ENCODE peak calls at places on chromosomes 4 and X, in six cellular contexts. One of them, this sample, is unnamed.

GRCh38 chr4:120506536-120506935 is 416.0 kb downstream of the PRDM5 start:
- DNase-seq in lower leg skin: no peak
- DNase-seq in esophagus muscularis mucosa: no peak
- DNase-seq in nephron progenitor cell: no peak
- DNase-seq in osteocyte: no peak
- DNase-seq in epithelial cell of esophagus: no peak
- DNase-seq in this sample: no peak

GRCh38 chrX:38409289-38409688 is 56.9 kb downstream of the OTC start:
- DNase-seq in lower leg skin: no peak
- DNase-seq in esophagus muscularis mucosa: no peak
- DNase-seq in nephron progenitor cell: no peak
- DNase-seq in osteocyte: no peak
- DNase-seq in epithelial cell of esophagus: peak
- DNase-seq in this sample: no peak

GRCh38 chr4:85783483-85783882 is 308.5 kb downstream of the ARHGAP24 start:
- DNase-seq in lower leg skin: no peak
- DNase-seq in esophagus muscularis mucosa: no peak
- DNase-seq in nephron progenitor cell: no peak
- DNase-seq in osteocyte: no peak
- DNase-seq in epithelial cell of esophagus: peak
- DNase-seq in this sample: no peak

GRCh38 chr4:40525811-40526598 is 103.7 kb downstream of the RBM47 start:
- DNase-seq in lower leg skin: peak
- DNase-seq in esophagus muscularis mucosa: no peak
- DNase-seq in nephron progenitor cell: no peak
- DNase-seq in osteocyte: no peak
- DNase-seq in epithelial cell of esophagus: peak
- DNase-seq in this sample: no peak

GRCh38 chrX:68079961-68080360 is 353.3 kb downstream of the OPHN1 start:
- DNase-seq in lower leg skin: no peak
- DNase-seq in esophagus muscularis mucosa: no peak
- DNase-seq in nephron progenitor cell: no peak
- DNase-seq in osteocyte: no peak
- DNase-seq in epithelial cell of esophagus: no peak
- DNase-seq in this sample: no peak

GRCh38 chr4:145061325-145061920 is 36.6 kb downstream of the ANAPC10 start:
- DNase-seq in lower leg skin: no peak
- DNase-seq in esophagus muscularis mucosa: no peak
- DNase-seq in nephron progenitor cell: no peak
- DNase-seq in osteocyte: no peak
- DNase-seq in epithelial cell of esophagus: peak
- DNase-seq in this sample: no peak

GRCh38 chr4:85734446-85734845 is 259.5 kb downstream of the ARHGAP24 start:
- DNase-seq in lower leg skin: no peak
- DNase-seq in esophagus muscularis mucosa: no peak
- DNase-seq in nephron progenitor cell: no peak
- DNase-seq in osteocyte: no peak
- DNase-seq in epithelial cell of esophagus: peak
- DNase-seq in this sample: no peak

GRCh38 chr4:62970846-62971245 is 1438.4 kb downstream of the TECRL start:
- DNase-seq in lower leg skin: no peak
- DNase-seq in esophagus muscularis mucosa: no peak
- DNase-seq in nephron progenitor cell: no peak
- DNase-seq in osteocyte: no peak
- DNase-seq in epithelial cell of esophagus: peak
- DNase-seq in this sample: no peak

GRCh38 chrX:154020500-154021115 is 906 bp upstream of the IRAK1 start:
- DNase-seq in lower leg skin: no peak
- DNase-seq in esophagus muscularis mucosa: no peak
- DNase-seq in nephron progenitor cell: no peak
- DNase-seq in osteocyte: no peak
- DNase-seq in epithelial cell of esophagus: no peak
- DNase-seq in this sample: no peak

GRCh38 chr4:25172964-25173917 is 13.0 kb upstream of the SEPSECS start:
- DNase-seq in lower leg skin: peak
- DNase-seq in esophagus muscularis mucosa: no peak
- DNase-seq in nephron progenitor cell: no peak
- DNase-seq in osteocyte: no peak
- DNase-seq in epithelial cell of esophagus: peak
- DNase-seq in this sample: no peak

GRCh38 chrX:49172280-49172780 is 632 bp downstream of the PLP2 start:
- DNase-seq in lower leg skin: peak
- DNase-seq in esophagus muscularis mucosa: no peak
- DNase-seq in nephron progenitor cell: no peak
- DNase-seq in osteocyte: no peak
- DNase-seq in epithelial cell of esophagus: peak
- DNase-seq in this sample: no peak

GRCh38 chrX:137563681-137564651 is 2.0 kb upstream of the ZIC3 start:
- DNase-seq in lower leg skin: no peak
- DNase-seq in esophagus muscularis mucosa: no peak
- DNase-seq in nephron progenitor cell: no peak
- DNase-seq in osteocyte: no peak
- DNase-seq in epithelial cell of esophagus: no peak
- DNase-seq in this sample: no peak

GRCh38 chrX:121579016-121579760 is 531.8 kb downstream of the GLUD2 start:
- DNase-seq in lower leg skin: no peak
- DNase-seq in esophagus muscularis mucosa: no peak
- DNase-seq in nephron progenitor cell: peak
- DNase-seq in osteocyte: no peak
- DNase-seq in epithelial cell of esophagus: peak
- DNase-seq in this sample: no peak

GRCh38 chrX:369563-370101 is 17.1 kb downstream of the PPP2R3B start:
- DNase-seq in lower leg skin: no peak
- DNase-seq in esophagus muscularis mucosa: no peak
- DNase-seq in nephron progenitor cell: no peak
- DNase-seq in osteocyte: no peak
- DNase-seq in epithelial cell of esophagus: no peak
- DNase-seq in this sample: no peak

GRCh38 chrX:40247848-40248622 is 150.3 kb upstream of the BCOR start:
- DNase-seq in lower leg skin: no peak
- DNase-seq in esophagus muscularis mucosa: no peak
- DNase-seq in nephron progenitor cell: no peak
- DNase-seq in osteocyte: no peak
- DNase-seq in epithelial cell of esophagus: no peak
- DNase-seq in this sample: no peak

GRCh38 chrX:136759968-136760367 is 20.8 kb downstream of the ARHGEF6 start:
- DNase-seq in lower leg skin: no peak
- DNase-seq in esophagus muscularis mucosa: no peak
- DNase-seq in nephron progenitor cell: no peak
- DNase-seq in osteocyte: no peak
- DNase-seq in epithelial cell of esophagus: no peak
- DNase-seq in this sample: no peak

GRCh38 chr4:64388252-64388651 is 21.0 kb downstream of the TECRL start:
- DNase-seq in lower leg skin: no peak
- DNase-seq in esophagus muscularis mucosa: no peak
- DNase-seq in nephron progenitor cell: no peak
- DNase-seq in osteocyte: no peak
- DNase-seq in epithelial cell of esophagus: no peak
- DNase-seq in this sample: no peak

GRCh38 chr4:181364504-181364903 is 878.7 kb upstream of the TENM3 start:
- DNase-seq in lower leg skin: no peak
- DNase-seq in esophagus muscularis mucosa: no peak
- DNase-seq in nephron progenitor cell: no peak
- DNase-seq in osteocyte: no peak
- DNase-seq in epithelial cell of esophagus: no peak
- DNase-seq in this sample: no peak

GRCh38 chr4:124903995-124904722 is 191.6 kb upstream of the ANKRD50 start:
- DNase-seq in lower leg skin: peak
- DNase-seq in esophagus muscularis mucosa: no peak
- DNase-seq in nephron progenitor cell: peak
- DNase-seq in osteocyte: no peak
- DNase-seq in epithelial cell of esophagus: peak
- DNase-seq in this sample: no peak

GRCh38 chrX:9874483-9874882 is 88.3 kb downstream of the SHROOM2 start:
- DNase-seq in lower leg skin: no peak
- DNase-seq in esophagus muscularis mucosa: no peak
- DNase-seq in nephron progenitor cell: no peak
- DNase-seq in osteocyte: no peak
- DNase-seq in epithelial cell of esophagus: peak
- DNase-seq in this sample: no peak

GRCh38 chrX:103520391-103520790 is 1.1 kb upstream of the RAB40A start:
- DNase-seq in lower leg skin: no peak
- DNase-seq in esophagus muscularis mucosa: no peak
- DNase-seq in nephron progenitor cell: no peak
- DNase-seq in osteocyte: no peak
- DNase-seq in epithelial cell of esophagus: no peak
- DNase-seq in this sample: no peak

GRCh38 chrX:23228950-23229448 is 105.7 kb upstream of the PTCHD1 start:
- DNase-seq in lower leg skin: no peak
- DNase-seq in esophagus muscularis mucosa: no peak
- DNase-seq in nephron progenitor cell: no peak
- DNase-seq in osteocyte: no peak
- DNase-seq in epithelial cell of esophagus: peak
- DNase-seq in this sample: no peak

GRCh38 chr4:153521995-153522799 is 56.0 kb downstream of the TMEM131L start:
- DNase-seq in lower leg skin: no peak
- DNase-seq in esophagus muscularis mucosa: no peak
- DNase-seq in nephron progenitor cell: no peak
- DNase-seq in osteocyte: no peak
- DNase-seq in epithelial cell of esophagus: no peak
- DNase-seq in this sample: no peak

GRCh38 chrX:49268702-49269009 is 937 bp upstream of the PPP1R3F start:
- DNase-seq in lower leg skin: no peak
- DNase-seq in esophagus muscularis mucosa: no peak
- DNase-seq in nephron progenitor cell: no peak
- DNase-seq in osteocyte: no peak
- DNase-seq in epithelial cell of esophagus: no peak
- DNase-seq in this sample: no peak

GRCh38 chr4:138540056-138540800 is 298.1 kb upstream of the SLC7A11 start:
- DNase-seq in lower leg skin: no peak
- DNase-seq in esophagus muscularis mucosa: no peak
- DNase-seq in nephron progenitor cell: no peak
- DNase-seq in osteocyte: no peak
- DNase-seq in epithelial cell of esophagus: peak
- DNase-seq in this sample: no peak

GRCh38 chrX:41275661-41276609 is 58.0 kb upstream of the DDX3X start:
- DNase-seq in lower leg skin: peak
- DNase-seq in esophagus muscularis mucosa: peak
- DNase-seq in nephron progenitor cell: peak
- DNase-seq in osteocyte: peak
- DNase-seq in epithelial cell of esophagus: peak
- DNase-seq in this sample: no peak

GRCh38 chrX:149512225-149512885 is 7.2 kb upstream of the IDS start:
- DNase-seq in lower leg skin: peak
- DNase-seq in esophagus muscularis mucosa: no peak
- DNase-seq in nephron progenitor cell: peak
- DNase-seq in osteocyte: no peak
- DNase-seq in epithelial cell of esophagus: peak
- DNase-seq in this sample: no peak

GRCh38 chrX:149513713-149514427 is 8.8 kb upstream of the IDS start:
- DNase-seq in lower leg skin: no peak
- DNase-seq in esophagus muscularis mucosa: no peak
- DNase-seq in nephron progenitor cell: no peak
- DNase-seq in osteocyte: no peak
- DNase-seq in epithelial cell of esophagus: no peak
- DNase-seq in this sample: no peak

GRCh38 chrX:149511081-149511480 is 6.0 kb upstream of the IDS start:
- DNase-seq in lower leg skin: no peak
- DNase-seq in esophagus muscularis mucosa: no peak
- DNase-seq in nephron progenitor cell: no peak
- DNase-seq in osteocyte: no peak
- DNase-seq in epithelial cell of esophagus: peak
- DNase-seq in this sample: no peak

GRCh38 chrX:149508467-149508866 is 3.4 kb upstream of the IDS start:
- DNase-seq in lower leg skin: no peak
- DNase-seq in esophagus muscularis mucosa: no peak
- DNase-seq in nephron progenitor cell: no peak
- DNase-seq in osteocyte: no peak
- DNase-seq in epithelial cell of esophagus: no peak
- DNase-seq in this sample: no peak

GRCh38 chrX:149510386-149510785 is 5.3 kb upstream of the IDS start:
- DNase-seq in lower leg skin: no peak
- DNase-seq in esophagus muscularis mucosa: no peak
- DNase-seq in nephron progenitor cell: no peak
- DNase-seq in osteocyte: no peak
- DNase-seq in epithelial cell of esophagus: no peak
- DNase-seq in this sample: no peak
- TF ChIP-seq CTCF in lower leg skin: no peak
- TF ChIP-seq CTCF in esophagus muscularis mucosa: no peak
- TF ChIP-seq CTCF in nephron progenitor cell: peak
- TF ChIP-seq CTCF in osteocyte: no peak
- TF ChIP-seq CTCF in epithelial cell of esophagus: peak
- TF ChIP-seq CTCF in this sample: no peak

GRCh38 chr4:165505991-165506779 is 127.4 kb downstream of the CPE start:
- DNase-seq in lower leg skin: no peak
- DNase-seq in esophagus muscularis mucosa: no peak
- DNase-seq in nephron progenitor cell: no peak
- DNase-seq in osteocyte: no peak
- DNase-seq in epithelial cell of esophagus: peak
- DNase-seq in this sample: no peak
- TF ChIP-seq CTCF in lower leg skin: no peak
- TF ChIP-seq CTCF in esophagus muscularis mucosa: no peak
- TF ChIP-seq CTCF in nephron progenitor cell: no peak
- TF ChIP-seq CTCF in osteocyte: no peak
- TF ChIP-seq CTCF in epithelial cell of esophagus: no peak
- TF ChIP-seq CTCF in this sample: no peak

DNA sequence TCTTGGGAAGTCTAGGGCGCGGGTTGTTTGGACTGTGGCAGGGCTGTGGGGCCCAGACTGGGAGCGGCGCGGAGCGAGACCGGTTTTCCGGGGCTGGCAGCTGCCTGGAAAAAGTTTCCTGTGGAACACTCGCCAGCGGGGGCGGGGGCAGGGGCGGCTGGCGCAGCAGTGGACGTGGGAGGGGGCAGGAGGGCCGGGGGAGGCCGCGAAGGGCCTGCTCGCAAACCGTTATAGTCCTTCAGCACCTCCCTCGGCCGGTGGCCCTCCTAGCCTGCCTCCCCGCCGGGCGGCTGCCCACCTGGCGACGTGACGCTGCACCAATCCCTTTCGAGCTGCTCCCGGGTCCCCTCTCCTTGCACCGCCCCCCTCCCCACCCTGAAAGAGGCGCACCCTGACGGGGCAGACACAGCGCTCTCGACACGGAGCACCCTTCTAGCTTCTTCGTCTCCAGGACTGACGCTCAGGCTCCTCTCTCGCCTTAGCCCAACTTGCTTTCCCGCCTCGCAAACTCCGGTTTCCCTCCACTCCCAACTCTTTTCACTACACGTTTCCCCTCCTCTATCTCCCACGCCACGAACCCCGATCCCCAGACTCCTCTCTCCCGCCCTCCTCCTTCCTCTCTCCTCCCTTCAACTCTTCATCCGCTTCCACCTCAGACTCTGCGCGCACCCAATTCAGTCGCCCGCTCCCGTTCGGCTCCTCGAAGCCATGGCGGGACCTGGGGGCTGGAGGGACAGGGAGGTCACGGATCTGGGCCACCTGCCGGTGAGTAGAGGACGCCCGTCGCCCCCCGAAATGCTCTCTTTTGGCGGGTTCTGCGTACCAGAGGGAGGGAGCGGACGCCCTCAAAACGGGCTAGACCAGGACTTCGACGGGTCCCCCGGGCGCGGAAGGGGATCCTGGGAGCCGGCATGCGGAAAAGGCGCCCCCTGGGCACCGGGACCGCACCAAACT is at the start of gene NRK:
- DNase-seq in lower leg skin: no peak
- DNase-seq in esophagus muscularis mucosa: no peak
- DNase-seq in nephron progenitor cell: peak
- DNase-seq in osteocyte: peak
- DNase-seq in epithelial cell of esophagus: peak
- DNase-seq in this sample: no peak
- TF ChIP-seq CTCF in lower leg skin: no peak
- TF ChIP-seq CTCF in esophagus muscularis mucosa: no peak
- TF ChIP-seq CTCF in nephron progenitor cell: no peak
- TF ChIP-seq CTCF in osteocyte: peak
- TF ChIP-seq CTCF in epithelial cell of esophagus: no peak
- TF ChIP-seq CTCF in this sample: no peak

GRCh38 chr4:164997324-164997723 is 19.9 kb upstream of the TRIM61 start:
- DNase-seq in lower leg skin: no peak
- DNase-seq in esophagus muscularis mucosa: no peak
- DNase-seq in nephron progenitor cell: no peak
- DNase-seq in osteocyte: no peak
- DNase-seq in epithelial cell of esophagus: peak
- DNase-seq in this sample: no peak
- TF ChIP-seq CTCF in lower leg skin: no peak
- TF ChIP-seq CTCF in esophagus muscularis mucosa: no peak
- TF ChIP-seq CTCF in nephron progenitor cell: no peak
- TF ChIP-seq CTCF in osteocyte: no peak
- TF ChIP-seq CTCF in epithelial cell of esophagus: peak
- TF ChIP-seq CTCF in this sample: no peak

This sample was measured in omental fat pad.